ENCODE peak calls at places on chromosomes 4 and X, in six cellular contexts. V is H9, Z is substantia nigra, P is ascending aorta, G is psoas muscle, M is transverse colon. T is an unnamed sample.

GRCh38 chr4:20354120-20354519 is 102.4 kb downstream of the SLIT2 start:
- DNase-seq in V (no peak), Z (no peak), P (no peak), G (no peak), M (no peak), T (no peak)

GRCh38 chr4:6917445-6918241 is 8.0 kb downstream of the TBC1D14 start:
- DNase-seq in V (peak), Z (no peak), P (peak), G (peak), M (peak), T (no peak)

GRCh38 chrX:49844622-49845021 is 15.5 kb downstream of the PAGE4 start:
- DNase-seq in V (no peak), Z (peak), P (no peak), G (no peak), M (no peak), T (peak)

GRCh38 chr4:89420507-89420906 is 112.9 kb upstream of the GPRIN3 start:
- DNase-seq in V (no peak), Z (no peak), P (no peak), G (no peak), M (no peak), T (no peak)

GRCh38 chr4:184722798-184723197 is 11.1 kb downstream of the CENPU start:
- DNase-seq in V (no peak), Z (no peak), P (no peak), G (no peak), M (peak), T (no peak)

GRCh38 chrX:151697537-151697936 is 2.3 kb downstream of the PRRG3 start:
- DNase-seq in V (no peak), Z (no peak), P (no peak), G (peak), M (no peak), T (no peak)

GRCh38 chrX:65517923-65518322 is 16.7 kb downstream of the LAS1L start:
- DNase-seq in V (no peak), Z (no peak), P (no peak), G (no peak), M (no peak), T (no peak)

GRCh38 chrX:39152106-39152649 is 350.9 kb downstream of the MID1IP1 start:
- DNase-seq in V (peak), Z (no peak), P (no peak), G (no peak), M (peak), T (peak)

GRCh38 chr4:7171191-7171900 is 21.0 kb upstream of the SORCS2 start:
- DNase-seq in V (peak), Z (no peak), P (no peak), G (no peak), M (no peak), T (no peak)

GRCh38 chrX:18252644-18253359 is 32.1 kb upstream of the BEND2 start:
- DNase-seq in V (no peak), Z (no peak), P (no peak), G (no peak), M (no peak), T (no peak)

GRCh38 chrX:133948895-133949294 is 36.5 kb downstream of the GPC3 start:
- DNase-seq in V (no peak), Z (no peak), P (no peak), G (no peak), M (no peak), T (no peak)

GRCh38 chrX:23784487-23785301 is 1.7 kb downstream of the SAT1 start:
- DNase-seq in V (no peak), Z (no peak), P (no peak), G (no peak), M (no peak), T (no peak)

GRCh38 chrX:47568656-47569295 is 7.8 kb downstream of the ARAF start:
- DNase-seq in V (peak), Z (no peak), P (no peak), G (no peak), M (no peak), T (no peak)

GRCh38 chr4:182863501-182863900 is 53.7 kb downstream of the DCTD start:
- DNase-seq in V (peak), Z (no peak), P (no peak), G (no peak), M (no peak), T (no peak)

GRCh38 chr4:24024597-24024996 is 134.8 kb upstream of the PPARGC1A start:
- DNase-seq in V (no peak), Z (no peak), P (no peak), G (no peak), M (no peak), T (no peak)

GRCh38 chr4:174016251-174016650 is 267.2 kb downstream of the FBXO8 start:
- DNase-seq in V (no peak), Z (no peak), P (no peak), G (no peak), M (no peak), T (no peak)

GRCh38 chr4:1295405-1296055 is 5.8 kb downstream of the MAEA start:
- DNase-seq in V (no peak), Z (no peak), P (no peak), G (no peak), M (no peak), T (no peak)

GRCh38 chr4:71639380-71639779 is 144.5 kb downstream of the GC start:
- DNase-seq in V (peak), Z (no peak), P (no peak), G (no peak), M (no peak), T (no peak)

GRCh38 chr4:66017671-66018070 is 347.4 kb upstream of the EPHA5 start:
- DNase-seq in V (no peak), Z (no peak), P (no peak), G (no peak), M (no peak), T (no peak)

GRCh38 chrX:112738347-112739033 is 58.8 kb upstream of the LHFPL1 start:
- DNase-seq in V (no peak), Z (no peak), P (no peak), G (no peak), M (no peak), T (no peak)

GRCh38 chrX:40168183-40169015 is 70.6 kb upstream of the BCOR start:
- DNase-seq in V (peak), Z (no peak), P (no peak), G (no peak), M (no peak), T (no peak)

GRCh38 chrX:132001127-132001526 is 22.0 kb upstream of the STK26 start:
- DNase-seq in V (no peak), Z (no peak), P (no peak), G (no peak), M (no peak), T (no peak)

DNA sequence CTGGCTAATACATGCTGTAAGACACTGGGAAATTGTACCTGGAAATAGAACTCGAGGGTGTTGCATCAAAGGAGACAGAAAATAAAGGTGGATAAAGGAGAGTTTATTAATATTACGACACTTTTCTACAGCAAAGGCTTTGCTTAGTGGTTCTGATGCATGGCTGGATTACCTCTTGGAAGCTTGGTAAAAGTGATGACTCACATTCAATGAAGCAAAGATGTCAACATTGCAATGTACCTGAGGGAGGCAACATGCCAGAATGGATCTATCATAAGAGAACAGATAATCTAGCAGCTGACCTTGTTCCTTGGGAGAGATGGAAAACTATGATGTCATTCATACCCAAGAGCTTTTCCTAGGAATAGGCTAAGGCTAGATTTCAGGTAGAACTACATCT is 735.1 kb upstream of the DIAPH2 start:
- DNase-seq in V (no peak), Z (no peak), P (no peak), G (no peak), M (no peak), T (no peak)
- H3K27ac ChIP-seq in V (no peak), Z (no peak), P (no peak), G (no peak), M (no peak), T (no peak)

GRCh38 chr4:82358773-82359324 is 14.9 kb downstream of the HNRNPD start:
- DNase-seq in V (no peak), Z (no peak), P (no peak), G (no peak), M (no peak), T (no peak)

GRCh38 chr4:82360298-82361177 is 13.3 kb downstream of the HNRNPD start:
- DNase-seq in V (no peak), Z (no peak), P (no peak), G (no peak), M (no peak), T (no peak)

GRCh38 chr4:82362565-82362964 is 11.2 kb downstream of the HNRNPD start:
- DNase-seq in V (no peak), Z (no peak), P (no peak), G (no peak), M (no peak), T (no peak)

GRCh38 chr4:82367438-82368097 is 6.2 kb downstream of the HNRNPD start:
- DNase-seq in V (no peak), Z (no peak), P (no peak), G (no peak), M (no peak), T (no peak)

GRCh38 chr4:82363896-82364487 is 9.8 kb downstream of the HNRNPD start:
- DNase-seq in V (no peak), Z (no peak), P (no peak), G (no peak), M (no peak), T (no peak)
- H3K27ac ChIP-seq in V (no peak), Z (no peak), P (no peak), G (no peak), M (no peak), T (no peak)

GRCh38 chr4:55650483-55650882 is 14.4 kb upstream of the NMU start:
- DNase-seq in V (no peak), Z (no peak), P (no peak), G (no peak), M (no peak), T (no peak)
- H3K27ac ChIP-seq in V (no peak), Z (no peak), P (no peak), G (no peak), M (no peak), T (no peak)

DNA sequence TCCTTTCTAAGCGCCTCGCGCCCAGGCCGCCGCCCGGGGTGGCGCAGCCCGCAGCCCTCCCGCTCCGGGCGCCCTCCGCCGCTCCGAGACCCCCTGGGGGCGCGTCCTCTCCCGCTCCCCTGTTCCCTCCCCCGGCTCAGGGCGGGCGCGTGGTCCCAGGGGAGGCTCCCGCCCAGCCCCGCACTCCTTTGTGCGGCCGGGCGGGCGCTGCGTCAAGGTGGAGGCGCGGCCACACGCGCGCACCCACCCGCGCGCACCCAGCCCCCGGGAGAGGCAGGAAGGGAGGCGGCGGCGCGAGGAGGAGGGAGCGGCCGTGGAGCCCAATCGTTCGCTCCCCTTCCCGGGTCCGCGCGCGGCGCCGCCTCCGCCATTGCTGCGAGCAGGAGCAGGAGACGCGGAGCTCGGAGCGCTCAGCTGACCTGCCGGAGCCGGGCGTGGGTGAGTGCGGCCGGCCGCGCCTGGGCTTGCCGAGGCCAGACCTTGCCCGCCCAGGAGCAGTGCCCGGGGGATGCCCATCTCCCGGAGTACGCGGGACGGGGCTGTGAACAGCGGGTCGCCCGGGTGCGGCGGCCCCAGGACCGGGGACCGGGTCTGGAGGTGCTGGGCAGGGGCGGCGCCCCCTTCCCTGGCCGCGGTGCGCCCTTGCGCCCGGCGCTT is at the start of gene NSG1:
- DNase-seq in V (no peak), Z (no peak), P (no peak), G (no peak), M (no peak), T (peak)
- H3K27ac ChIP-seq in V (no peak), Z (no peak), P (no peak), G (no peak), M (no peak), T (peak)

GRCh38 chrX:153938226-153938786 is 3.5 kb upstream of the NAA10 start:
- DNase-seq in V (no peak), Z (no peak), P (no peak), G (no peak), M (no peak), T (no peak)
- H3K27ac ChIP-seq in V (no peak), Z (no peak), P (no peak), G (no peak), M (no peak), T (no peak)

DNA sequence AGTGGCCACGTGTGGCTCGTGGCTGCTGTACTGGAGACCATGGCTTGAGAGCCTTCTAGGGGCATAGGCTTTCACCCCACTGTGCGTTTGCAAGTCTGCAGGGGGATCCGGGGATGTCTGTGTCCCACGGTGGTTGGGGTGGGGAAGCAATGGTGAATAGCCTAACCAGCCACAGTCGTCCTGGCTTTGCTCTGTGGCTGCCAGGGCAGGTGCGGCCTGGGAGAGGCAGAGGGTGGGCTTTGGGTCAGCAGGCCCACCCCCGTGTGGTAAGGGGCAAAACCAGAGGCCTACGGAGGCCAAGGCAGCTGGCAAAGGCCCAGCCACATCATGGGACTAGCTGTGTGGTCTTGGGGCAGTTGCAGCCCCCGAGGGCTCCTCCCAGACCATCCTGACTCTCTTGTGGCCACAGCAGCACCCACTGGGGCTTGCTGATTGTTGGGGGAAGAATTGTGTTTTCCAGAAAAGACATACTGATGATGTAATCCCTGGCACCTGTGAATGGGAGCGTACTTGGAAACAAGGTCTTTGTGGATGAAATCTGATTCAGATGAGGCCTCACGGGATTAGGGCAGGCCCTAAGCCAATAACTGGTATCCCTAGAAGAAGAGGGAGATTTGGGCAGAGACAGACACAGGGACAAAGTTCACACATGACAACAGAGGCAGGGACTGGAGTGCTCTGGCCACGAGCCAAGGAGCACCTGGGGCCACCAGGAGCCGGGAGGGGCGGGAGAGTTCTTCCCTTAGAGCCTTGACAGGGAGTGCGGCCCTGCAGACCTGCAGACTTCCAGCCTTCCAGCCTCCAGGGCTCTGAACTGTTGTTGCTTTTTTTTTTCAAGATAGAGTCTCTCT is 2.9 kb downstream of the CPZ start:
- DNase-seq in V (no peak), Z (no peak), P (no peak), G (no peak), M (peak), T (no peak)
- H3K27ac ChIP-seq in V (no peak), Z (no peak), P (no peak), G (no peak), M (no peak), T (no peak)

DNA sequence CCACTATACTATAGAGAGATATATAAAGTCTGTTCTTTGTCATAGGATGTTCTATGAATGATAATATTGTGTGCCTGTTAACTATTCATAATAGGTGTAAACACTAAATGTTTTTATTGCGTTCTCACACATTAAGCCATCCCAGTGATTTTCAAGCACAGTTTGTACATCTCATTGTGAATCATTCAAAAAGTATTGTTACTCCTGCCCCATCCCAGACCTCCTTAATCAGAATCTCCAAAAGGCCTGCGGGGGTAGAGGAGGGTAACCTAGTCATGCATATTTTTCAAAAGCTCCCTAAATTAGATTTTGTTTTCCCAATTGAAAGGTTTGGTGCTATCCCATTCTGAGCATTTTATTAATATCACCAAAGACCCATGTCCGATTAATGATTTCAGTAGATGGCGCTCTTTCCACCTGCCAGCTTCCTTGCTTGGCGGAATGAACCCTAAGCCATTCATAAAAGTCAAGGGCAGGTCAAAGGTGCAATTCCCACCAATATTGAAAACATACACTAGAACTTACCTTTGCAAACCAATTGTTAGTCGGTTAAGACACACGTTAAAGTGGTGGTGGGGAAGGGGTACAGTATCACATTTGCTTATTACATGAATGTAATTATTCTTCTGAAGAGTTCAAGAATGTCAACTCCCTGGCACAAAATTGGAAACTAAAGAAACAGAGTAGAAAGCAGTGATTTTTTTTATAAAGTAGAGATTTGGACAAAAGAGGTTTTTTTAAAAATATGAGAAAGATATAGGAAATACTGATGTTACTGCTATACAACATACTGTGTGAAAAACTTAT is 5.8 kb upstream of the TET2 start:
- DNase-seq in V (no peak), Z (peak), P (no peak), G (no peak), M (peak), T (no peak)
- H3K27ac ChIP-seq in V (no peak), Z (no peak), P (no peak), G (no peak), M (no peak), T (no peak)

T was measured in caudate nucleus.